ENCODE peak calls at places on chromosomes 7 and 10, in eight cellular contexts. One of them, this sample, is unnamed.

GRCh38 chr7:77657427-77658331 is 38.6 kb upstream of the RSBN1L start:
- DNase-seq in MCF 10A: peak
- DNase-seq in cardiac muscle cell: peak
- DNase-seq in tibial artery: no peak
- DNase-seq in CD4-positive, alpha-beta T cell: no peak
- DNase-seq in WTC11: no peak
- DNase-seq in esophagus muscularis mucosa: no peak
- DNase-seq in H9: no peak
- DNase-seq in this sample: no peak

GRCh38 chr7:68688416-68689086 is 909.7 kb upstream of the AUTS2 start:
- DNase-seq in WTC11: peak
- DNase-seq in MCF 10A: no peak
- DNase-seq in tibial artery: no peak
- DNase-seq in cardiac muscle cell: no peak
- DNase-seq in esophagus muscularis mucosa: no peak
- DNase-seq in H9: no peak
- DNase-seq in CD4-positive, alpha-beta T cell: no peak
- DNase-seq in this sample: no peak

GRCh38 chr7:151565541-151565940 is 45.8 kb upstream of the RHEB start:
- DNase-seq in tibial artery: no peak
- DNase-seq in WTC11: no peak
- DNase-seq in esophagus muscularis mucosa: no peak
- DNase-seq in MCF 10A: peak
- DNase-seq in CD4-positive, alpha-beta T cell: no peak
- DNase-seq in cardiac muscle cell: no peak
- DNase-seq in H9: no peak
- DNase-seq in this sample: no peak

GRCh38 chr7:107388604-107389003 is 81.3 kb upstream of the GPR22 start:
- DNase-seq in cardiac muscle cell: no peak
- DNase-seq in WTC11: no peak
- DNase-seq in H9: no peak
- DNase-seq in MCF 10A: no peak
- DNase-seq in esophagus muscularis mucosa: no peak
- DNase-seq in CD4-positive, alpha-beta T cell: no peak
- DNase-seq in tibial artery: no peak
- DNase-seq in this sample: no peak

GRCh38 chr7:28823582-28823981 is 134.5 kb downstream of the TRIL start:
- DNase-seq in cardiac muscle cell: no peak
- DNase-seq in H9: no peak
- DNase-seq in esophagus muscularis mucosa: no peak
- DNase-seq in WTC11: no peak
- DNase-seq in CD4-positive, alpha-beta T cell: no peak
- DNase-seq in MCF 10A: no peak
- DNase-seq in tibial artery: no peak
- DNase-seq in this sample: no peak

GRCh38 chr7:134988161-134988560 is 1.9 kb downstream of the AGBL3 start:
- DNase-seq in MCF 10A: peak
- DNase-seq in esophagus muscularis mucosa: no peak
- DNase-seq in H9: no peak
- DNase-seq in tibial artery: no peak
- DNase-seq in WTC11: no peak
- DNase-seq in CD4-positive, alpha-beta T cell: no peak
- DNase-seq in cardiac muscle cell: no peak
- DNase-seq in this sample: no peak

GRCh38 chr10:12847361-12847975 is 154.0 kb downstream of the CCDC3 start:
- DNase-seq in cardiac muscle cell: peak
- DNase-seq in esophagus muscularis mucosa: no peak
- DNase-seq in CD4-positive, alpha-beta T cell: no peak
- DNase-seq in MCF 10A: no peak
- DNase-seq in WTC11: peak
- DNase-seq in H9: peak
- DNase-seq in tibial artery: no peak
- DNase-seq in this sample: no peak

GRCh38 chr7:137985253-137985896 is 16.5 kb downstream of the CREB3L2 start:
- DNase-seq in CD4-positive, alpha-beta T cell: no peak
- DNase-seq in H9: no peak
- DNase-seq in cardiac muscle cell: peak
- DNase-seq in WTC11: peak
- DNase-seq in tibial artery: no peak
- DNase-seq in MCF 10A: no peak
- DNase-seq in esophagus muscularis mucosa: no peak
- DNase-seq in this sample: no peak

GRCh38 chr7:133165001-133165400 is 83.1 kb upstream of the CHCHD3 start:
- DNase-seq in MCF 10A: no peak
- DNase-seq in tibial artery: no peak
- DNase-seq in esophagus muscularis mucosa: no peak
- DNase-seq in WTC11: no peak
- DNase-seq in CD4-positive, alpha-beta T cell: no peak
- DNase-seq in H9: no peak
- DNase-seq in cardiac muscle cell: no peak
- DNase-seq in this sample: no peak

GRCh38 chr10:112767156-112767555 is 182.9 kb upstream of the TCF7L2 start:
- DNase-seq in CD4-positive, alpha-beta T cell: no peak
- DNase-seq in cardiac muscle cell: no peak
- DNase-seq in WTC11: no peak
- DNase-seq in tibial artery: no peak
- DNase-seq in MCF 10A: no peak
- DNase-seq in esophagus muscularis mucosa: no peak
- DNase-seq in H9: no peak
- DNase-seq in this sample: no peak

GRCh38 chr7:26049081-26049480 is 102.9 kb upstream of the NFE2L3 start:
- DNase-seq in CD4-positive, alpha-beta T cell: no peak
- DNase-seq in tibial artery: no peak
- DNase-seq in cardiac muscle cell: no peak
- DNase-seq in MCF 10A: no peak
- DNase-seq in H9: no peak
- DNase-seq in WTC11: no peak
- DNase-seq in esophagus muscularis mucosa: no peak
- DNase-seq in this sample: no peak

GRCh38 chr10:76231258-76231934 is 800.0 kb downstream of the LRMDA start:
- DNase-seq in tibial artery: no peak
- DNase-seq in WTC11: no peak
- DNase-seq in MCF 10A: no peak
- DNase-seq in esophagus muscularis mucosa: peak
- DNase-seq in H9: peak
- DNase-seq in CD4-positive, alpha-beta T cell: no peak
- DNase-seq in cardiac muscle cell: peak
- DNase-seq in this sample: no peak

DNA sequence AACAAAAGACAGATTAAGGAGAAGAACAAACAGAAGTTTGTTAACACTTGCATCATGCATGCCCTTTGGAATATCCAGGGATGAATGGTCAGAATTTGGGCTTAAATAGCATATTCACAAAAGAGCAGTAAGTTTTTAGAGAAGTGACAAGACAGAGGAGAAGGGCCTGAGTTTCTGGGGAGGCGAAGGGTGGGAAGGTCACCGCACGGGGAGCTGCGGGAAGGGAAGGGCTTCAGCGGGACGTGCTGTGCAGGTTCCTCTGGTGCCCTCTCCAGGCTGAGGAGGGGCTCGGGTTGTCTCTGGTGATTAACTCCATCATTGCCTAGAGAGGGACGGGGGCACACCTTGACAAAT is 10.4 kb upstream of the ZNF22 start:
- DNase-seq in esophagus muscularis mucosa: no peak
- DNase-seq in CD4-positive, alpha-beta T cell: no peak
- DNase-seq in MCF 10A: no peak
- DNase-seq in H9: peak
- DNase-seq in cardiac muscle cell: peak
- DNase-seq in WTC11: peak
- DNase-seq in tibial artery: no peak
- DNase-seq in this sample: peak
- TF ChIP-seq CTCF in esophagus muscularis mucosa: no peak
- TF ChIP-seq CTCF in CD4-positive, alpha-beta T cell: no peak
- TF ChIP-seq CTCF in MCF 10A: no peak
- TF ChIP-seq CTCF in H9: peak
- TF ChIP-seq CTCF in cardiac muscle cell: peak
- TF ChIP-seq CTCF in WTC11: no peak
- TF ChIP-seq CTCF in tibial artery: no peak
- TF ChIP-seq CTCF in this sample: peak

DNA sequence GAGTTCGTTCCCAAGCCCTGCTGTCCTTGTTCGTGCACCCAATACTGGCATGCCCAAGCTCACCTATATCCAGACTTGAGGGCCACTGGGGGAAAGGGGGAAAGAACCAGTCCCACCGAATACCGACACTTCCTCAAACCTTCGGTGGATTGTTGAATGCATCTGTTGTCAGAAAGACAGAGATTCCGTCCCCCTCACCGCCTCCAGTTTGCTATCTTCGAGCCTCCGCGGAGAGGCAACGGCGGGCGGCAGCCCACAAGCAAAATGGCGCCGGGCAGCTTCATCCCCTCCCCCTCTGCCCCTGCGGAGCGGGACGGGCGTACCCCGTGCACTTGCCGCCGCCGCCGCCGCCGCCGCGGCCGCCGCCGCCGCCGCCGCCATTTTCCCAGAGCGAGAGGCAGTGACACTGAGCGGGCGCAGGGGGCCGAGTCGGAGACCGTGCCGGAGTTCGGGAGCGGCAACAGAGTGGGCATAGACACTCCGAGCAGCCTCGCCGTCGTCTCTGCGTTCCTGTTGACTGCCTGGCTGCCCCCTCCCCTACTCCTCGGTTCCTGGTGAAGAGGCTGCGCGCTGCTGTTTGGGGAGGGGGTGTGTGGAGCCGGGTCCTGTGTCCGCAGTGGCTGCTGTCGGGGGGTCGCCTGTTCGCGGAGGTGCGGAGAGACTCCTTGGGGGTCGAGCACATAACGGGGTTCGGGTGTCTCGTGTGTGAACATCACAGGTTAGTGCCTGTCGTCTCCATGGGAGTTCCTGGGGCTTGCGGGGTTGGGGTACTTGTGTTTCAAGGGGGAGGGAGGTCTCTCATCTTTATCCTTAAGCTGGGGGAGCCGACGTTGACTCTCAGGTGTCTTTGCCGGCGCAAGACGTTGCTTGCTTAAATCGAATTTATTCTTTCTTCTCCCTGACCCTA is at the start of gene KMT2E:
- DNase-seq in tibial artery: peak
- DNase-seq in CD4-positive, alpha-beta T cell: peak
- DNase-seq in esophagus muscularis mucosa: peak
- DNase-seq in WTC11: peak
- DNase-seq in cardiac muscle cell: peak
- DNase-seq in MCF 10A: peak
- DNase-seq in H9: peak
- DNase-seq in this sample: peak
- TF ChIP-seq CTCF in tibial artery: peak
- TF ChIP-seq CTCF in CD4-positive, alpha-beta T cell: peak
- TF ChIP-seq CTCF in esophagus muscularis mucosa: peak
- TF ChIP-seq CTCF in WTC11: no peak
- TF ChIP-seq CTCF in cardiac muscle cell: no peak
- TF ChIP-seq CTCF in MCF 10A: no peak
- TF ChIP-seq CTCF in H9: no peak
- TF ChIP-seq CTCF in this sample: no peak

DNA sequence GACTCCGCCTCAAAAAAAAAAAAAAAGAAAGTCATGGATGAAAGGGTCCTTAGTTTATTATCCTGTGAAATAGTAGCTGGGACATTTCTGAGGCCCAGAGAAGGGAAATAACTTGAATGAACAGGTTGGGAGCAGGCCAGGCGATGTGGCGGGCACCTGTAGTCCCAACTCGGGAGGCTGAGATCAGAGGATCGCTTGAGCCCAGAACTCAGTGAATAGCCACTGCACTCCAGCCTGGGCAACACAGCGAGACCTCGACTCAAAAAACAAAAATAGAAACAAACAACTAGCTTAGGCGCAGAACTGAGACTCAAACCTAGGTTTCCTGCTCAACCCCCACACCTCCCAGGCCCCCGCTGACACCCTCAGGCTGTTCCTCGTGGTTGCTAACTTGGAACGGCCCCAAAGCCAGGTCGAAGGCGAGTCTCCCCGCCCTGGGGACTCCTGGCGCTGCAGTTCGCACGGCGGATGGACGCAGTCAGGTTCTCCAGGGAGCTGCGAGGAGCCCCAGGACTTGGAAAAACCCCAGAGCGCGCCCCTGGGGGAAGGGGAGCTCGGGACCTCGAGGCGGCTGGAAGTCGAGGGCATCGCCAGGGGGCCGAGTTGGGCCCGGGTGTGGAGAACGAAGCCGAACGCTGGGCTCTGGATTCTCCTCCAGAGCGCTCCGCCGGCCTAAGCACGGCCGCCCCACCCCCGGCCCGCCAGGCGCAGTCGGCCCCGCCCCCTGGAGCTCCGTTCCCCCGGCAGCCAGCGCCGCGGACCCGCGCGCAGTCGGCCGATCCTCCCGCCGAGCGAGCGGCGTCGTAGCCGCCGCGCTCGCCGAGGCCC is at the start of gene STOX1:
- DNase-seq in cardiac muscle cell: peak
- DNase-seq in MCF 10A: peak
- DNase-seq in CD4-positive, alpha-beta T cell: peak
- DNase-seq in WTC11: peak
- DNase-seq in tibial artery: peak
- DNase-seq in H9: peak
- DNase-seq in esophagus muscularis mucosa: no peak
- DNase-seq in this sample: peak
- TF ChIP-seq CTCF in cardiac muscle cell: no peak
- TF ChIP-seq CTCF in MCF 10A: no peak
- TF ChIP-seq CTCF in CD4-positive, alpha-beta T cell: no peak
- TF ChIP-seq CTCF in WTC11: no peak
- TF ChIP-seq CTCF in tibial artery: no peak
- TF ChIP-seq CTCF in H9: no peak
- TF ChIP-seq CTCF in esophagus muscularis mucosa: no peak
- TF ChIP-seq CTCF in this sample: no peak

GRCh38 chr7:105014725-105015630 is 973 bp downstream of the KMT2E start:
- DNase-seq in WTC11: peak
- DNase-seq in MCF 10A: peak
- DNase-seq in CD4-positive, alpha-beta T cell: peak
- DNase-seq in cardiac muscle cell: peak
- DNase-seq in esophagus muscularis mucosa: no peak
- DNase-seq in H9: peak
- DNase-seq in tibial artery: peak
- DNase-seq in this sample: no peak
- TF ChIP-seq CTCF in WTC11: no peak
- TF ChIP-seq CTCF in MCF 10A: no peak
- TF ChIP-seq CTCF in CD4-positive, alpha-beta T cell: no peak
- TF ChIP-seq CTCF in cardiac muscle cell: no peak
- TF ChIP-seq CTCF in esophagus muscularis mucosa: no peak
- TF ChIP-seq CTCF in H9: no peak
- TF ChIP-seq CTCF in tibial artery: no peak
- TF ChIP-seq CTCF in this sample: no peak

DNA sequence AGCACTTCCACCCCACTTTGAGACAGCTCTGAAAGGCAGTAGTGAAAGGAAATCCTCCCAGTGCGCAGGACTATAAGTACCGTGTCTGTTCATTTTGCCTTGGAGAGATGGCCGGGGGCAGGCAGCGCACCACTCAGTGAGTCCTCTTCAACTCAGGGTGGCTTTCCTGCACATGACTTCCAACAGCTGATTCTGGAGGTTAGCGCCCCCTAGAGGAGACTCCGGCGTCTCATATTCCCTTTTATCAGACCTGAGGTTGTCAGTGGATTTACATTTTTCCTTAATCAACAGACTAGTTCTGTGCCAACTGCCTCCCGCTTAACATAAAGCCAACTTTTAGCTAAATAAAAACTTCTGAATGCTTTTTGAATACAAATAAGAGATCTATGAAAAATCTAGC is 101.0 kb downstream of the HERPUD2 start:
- DNase-seq in esophagus muscularis mucosa: no peak
- DNase-seq in cardiac muscle cell: no peak
- DNase-seq in CD4-positive, alpha-beta T cell: no peak
- DNase-seq in H9: peak
- DNase-seq in tibial artery: no peak
- DNase-seq in MCF 10A: peak
- DNase-seq in WTC11: peak
- DNase-seq in this sample: no peak
- TF ChIP-seq CTCF in esophagus muscularis mucosa: no peak
- TF ChIP-seq CTCF in cardiac muscle cell: peak
- TF ChIP-seq CTCF in CD4-positive, alpha-beta T cell: no peak
- TF ChIP-seq CTCF in H9: peak
- TF ChIP-seq CTCF in tibial artery: no peak
- TF ChIP-seq CTCF in MCF 10A: peak
- TF ChIP-seq CTCF in WTC11: peak
- TF ChIP-seq CTCF in this sample: peak

GRCh38 chr10:93775330-93775729 is 17.6 kb downstream of the LGI1 start:
- DNase-seq in MCF 10A: no peak
- DNase-seq in CD4-positive, alpha-beta T cell: no peak
- DNase-seq in cardiac muscle cell: no peak
- DNase-seq in tibial artery: no peak
- DNase-seq in WTC11: no peak
- DNase-seq in H9: no peak
- DNase-seq in esophagus muscularis mucosa: no peak
- DNase-seq in this sample: no peak
- TF ChIP-seq CTCF in MCF 10A: no peak
- TF ChIP-seq CTCF in CD4-positive, alpha-beta T cell: no peak
- TF ChIP-seq CTCF in cardiac muscle cell: no peak
- TF ChIP-seq CTCF in tibial artery: no peak
- TF ChIP-seq CTCF in WTC11: no peak
- TF ChIP-seq CTCF in H9: no peak
- TF ChIP-seq CTCF in esophagus muscularis mucosa: no peak
- TF ChIP-seq CTCF in this sample: no peak

This sample was measured in progenitor cell of endocrine pancreas.